ENCODE peak calls at places on chromosomes 16 and 17, in seven cellular contexts. S, I, P, T, A, M and Z are unnamed samples.

GRCh38 chr16:70656065-70656711 is 9.8 kb downstream of the IL34 start:
- DNase-seq in S (no peak), I (no peak), P (no peak), T (no peak), A (no peak), M (no peak), Z (no peak)

GRCh38 chr16:3003582-3004270 is 9.0 kb upstream of the CLDN9 start:
- DNase-seq in S (peak), I (peak), P (peak), T (peak), A (peak), M (peak), Z (peak)

GRCh38 chr16:353404-354285 is 1.1 kb upstream of the AXIN1 start:
- DNase-seq in S (no peak), I (no peak), P (no peak), T (no peak), A (no peak), M (no peak), Z (no peak)

GRCh38 chr16:74107795-74108610 is 188.6 kb upstream of the PSMD7 start:
- DNase-seq in S (peak), I (peak), P (peak), T (peak), A (peak), M (peak), Z (peak)

GRCh38 chr16:87185313-87185712 is 131.9 kb downstream of the C16orf95 start:
- DNase-seq in S (no peak), I (no peak), P (no peak), T (no peak), A (no peak), M (no peak), Z (no peak)

GRCh38 chr16:82067042-82067809 is 32.2 kb downstream of the HSD17B2 start:
- DNase-seq in S (no peak), I (no peak), P (no peak), T (no peak), A (peak), M (no peak), Z (no peak)

GRCh38 chr16:17467923-17468540 is 2.7 kb downstream of the XYLT1 start:
- DNase-seq in S (no peak), I (peak), P (peak), T (peak), A (peak), M (no peak), Z (peak)

GRCh38 chr17:412211-413015 is 59.8 kb upstream of the RPH3AL start:
- DNase-seq in S (no peak), I (peak), P (peak), T (peak), A (peak), M (peak), Z (no peak)

GRCh38 chr17:74454197-74455024 is 12.0 kb upstream of the CD300A start:
- DNase-seq in S (no peak), I (peak), P (peak), T (peak), A (peak), M (peak), Z (peak)

GRCh38 chr16:88319116-88319965 is 63.4 kb upstream of the ZNF469 start:
- DNase-seq in S (no peak), I (no peak), P (no peak), T (no peak), A (no peak), M (no peak), Z (no peak)

GRCh38 chr16:81836279-81837054 is 57.4 kb downstream of the PLCG2 start:
- DNase-seq in S (no peak), I (no peak), P (no peak), T (no peak), A (no peak), M (no peak), Z (no peak)

DNA sequence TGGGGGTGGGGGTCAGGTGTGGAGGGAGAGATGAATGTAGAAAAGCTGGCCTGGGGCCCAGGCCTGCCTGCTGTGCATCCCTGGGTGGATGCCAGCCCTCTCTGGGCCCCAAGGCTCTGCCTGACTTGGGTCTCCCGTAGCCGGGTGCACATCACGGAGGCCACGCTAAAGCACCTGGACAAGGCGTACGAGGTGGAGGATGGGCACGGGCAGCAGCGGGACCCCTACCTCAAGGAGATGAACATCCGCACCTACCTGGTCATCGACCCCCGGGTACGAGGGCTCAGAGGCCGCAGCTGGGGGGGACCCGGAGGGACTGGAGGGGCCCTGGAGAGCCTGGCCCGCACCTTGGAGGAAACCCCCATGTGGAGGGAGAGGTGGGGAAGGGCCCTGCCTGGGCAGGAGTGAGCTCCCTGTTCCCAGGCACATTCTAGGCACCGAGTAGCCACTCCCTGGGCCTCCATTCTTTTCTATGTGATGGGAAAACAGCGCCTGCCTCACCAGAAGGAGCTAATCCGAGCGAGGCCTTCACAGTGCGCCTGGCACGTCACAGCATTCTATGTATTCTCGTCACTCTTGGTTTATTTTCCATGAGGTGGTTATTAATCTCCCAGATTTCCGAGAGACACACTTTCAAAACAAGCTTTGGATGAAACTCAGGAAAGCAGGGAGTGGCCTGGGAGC is 34.7 kb downstream of the ADCY7 start:
- DNase-seq in S (no peak), I (no peak), P (no peak), T (peak), A (peak), M (no peak), Z (no peak)
- H2AK5ac ChIP-seq in S (no peak), I (no peak), P (peak), T (peak), A (peak), M (peak), Z (no peak)

DNA sequence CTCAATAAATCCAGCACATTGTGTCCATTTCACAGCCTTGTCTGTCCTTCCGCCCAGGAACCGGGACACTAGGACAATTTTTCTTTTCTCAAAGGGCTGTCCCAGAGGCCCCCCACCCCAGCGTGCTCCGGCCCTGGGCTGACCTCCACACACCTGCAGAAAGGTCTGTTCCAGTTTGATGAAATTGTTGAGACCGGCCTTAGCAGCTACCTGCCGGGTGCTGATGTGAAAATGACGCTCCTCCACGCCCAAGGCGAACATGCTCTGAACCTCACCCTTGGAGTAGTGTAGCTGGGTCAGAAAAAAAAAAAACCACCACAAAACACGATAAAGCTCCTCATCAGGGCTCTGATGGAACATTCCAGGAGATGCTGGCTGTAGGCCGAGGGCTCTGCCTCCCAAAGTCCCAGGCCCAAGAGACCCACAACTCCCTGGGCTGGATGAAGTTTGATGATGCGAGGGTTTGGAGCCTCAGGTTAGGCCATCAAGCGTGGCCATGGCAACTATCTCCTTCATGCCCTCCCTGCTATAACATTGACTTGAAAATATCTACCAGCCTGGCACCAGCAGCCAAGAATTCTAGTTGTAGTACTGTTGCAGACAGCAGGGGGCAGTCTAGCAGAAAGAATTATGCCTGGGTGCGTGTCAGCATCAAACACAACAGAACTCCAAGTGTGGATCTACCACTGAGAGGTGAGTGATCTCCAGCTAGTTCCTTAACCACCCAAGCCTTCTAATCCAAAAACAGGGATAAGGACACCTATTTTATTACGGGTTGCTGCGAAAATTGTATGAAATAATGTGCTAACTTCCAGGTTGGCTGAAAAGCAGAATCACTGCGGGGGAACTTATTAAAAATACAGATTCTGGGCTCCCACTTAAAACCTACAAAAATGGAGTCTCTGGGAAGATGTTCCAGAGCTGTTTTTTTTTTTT is 62.1 kb downstream of the RMI2 start:
- DNase-seq in S (no peak), I (peak), P (peak), T (peak), A (peak), M (peak), Z (peak)
- H2AK5ac ChIP-seq in S (no peak), I (no peak), P (peak), T (no peak), A (no peak), M (no peak), Z (no peak)

GRCh38 chr16:21339269-21339641 is 61.2 kb upstream of the CRYM start:
- DNase-seq in S (no peak), I (no peak), P (no peak), T (no peak), A (no peak), M (no peak), Z (no peak)

GRCh38 chr16:21338537-21339268 is 60.6 kb upstream of the CRYM start:
- DNase-seq in S (no peak), I (no peak), P (no peak), T (no peak), A (no peak), M (no peak), Z (no peak)

GRCh38 chr16:21339927-21340326 is 61.8 kb upstream of the CRYM start:
- DNase-seq in S (no peak), I (no peak), P (no peak), T (no peak), A (no peak), M (no peak), Z (no peak)

GRCh38 chr16:21336231-21336630 is 58.1 kb upstream of the CRYM start:
- DNase-seq in S (no peak), I (no peak), P (no peak), T (no peak), A (peak), M (no peak), Z (no peak)
- H2AK5ac ChIP-seq in S (no peak), I (no peak), P (no peak), T (no peak), A (no peak), M (no peak), Z (no peak)

GRCh38 chr16:49312389-49312990 is 30.9 kb upstream of the CBLN1 start:
- DNase-seq in S (no peak), I (no peak), P (no peak), T (no peak), A (no peak), M (no peak), Z (no peak)
- H2AK5ac ChIP-seq in S (no peak), I (no peak), P (no peak), T (no peak), A (no peak), M (no peak), Z (no peak)